ENCODE peak calls at places on chromosome 11, in five cellular contexts. E, L, F, N and Q are unnamed samples.

GRCh38 chr11:17918049-17918605 is 94.7 kb downstream of the SERGEF start:
- DNase-seq in E (no peak), L (no peak), F (no peak), N (no peak), Q (no peak)

GRCh38 chr11:7657306-7658025 is 15.8 kb downstream of the CYB5R2 start:
- DNase-seq in F (no peak), N (no peak), L (peak; percentile 77), E (peak; percentile 81), Q (no peak)

GRCh38 chr11:28470180-28470579 is 362.0 kb downstream of the METTL15 start:
- DNase-seq in N (no peak), L (no peak), F (no peak), E (no peak), Q (no peak)

GRCh38 chr11:128731041-128731663 is 37.3 kb downstream of the FLI1 start:
- DNase-seq in L (no peak), N (no peak), F (peak; percentile 87), E (no peak), Q (no peak)

GRCh38 chr11:19711911-19712280 is 741 bp upstream of the NAV2 start:
- DNase-seq in L (no peak), N (no peak), F (no peak), E (peak; percentile 72), Q (no peak)

GRCh38 chr11:77181226-77181625 is 53.2 kb downstream of the MYO7A start:
- DNase-seq in F (no peak), L (no peak), N (no peak), E (no peak), Q (peak; percentile 71)

GRCh38 chr11:61609000-61609969 is 28.4 kb upstream of the SYT7 start:
- DNase-seq in F (no peak), N (no peak), L (no peak), E (peak; percentile 43), Q (no peak)

GRCh38 chr11:66787934-66788758 is 55.1 kb upstream of the RCE1 start:
- DNase-seq in F (no peak), N (no peak), E (no peak), L (no peak), Q (no peak)

GRCh38 chr11:2108675-2109481 is 30.3 kb downstream of the IGF2 start:
- DNase-seq in L (no peak), N (no peak), F (no peak), E (no peak), Q (no peak)

GRCh38 chr11:60972182-60973030 is 926 bp downstream of the CD6 start:
- DNase-seq in E (no peak), L (no peak), N (no peak), F (no peak), Q (no peak)

GRCh38 chr11:112174789-112175595 is at the start of gene BCO2:
- DNase-seq in F (peak; percentile 30), N (no peak), E (peak; percentile 87), L (peak; percentile 71), Q (peak; percentile 83)

GRCh38 chr11:44808053-44808753 is 81.4 kb downstream of the TSPAN18 start:
- DNase-seq in F (no peak), N (no peak), E (no peak), L (no peak), Q (no peak)
- H3K4me3 ChIP-seq in F (no peak overlapping the region), N (no peak overlapping the region), E (no peak overlapping the region), L (no peak overlapping the region), Q (no peak overlapping the region)

GRCh38 chr11:70913715-70914231 is 338.6 kb downstream of the SHANK2 start:
- DNase-seq in E (peak; percentile 78), F (no peak), L (no peak), N (no peak), Q (peak; percentile 38)

GRCh38 chr11:70906101-70906500 is 346.3 kb downstream of the SHANK2 start:
- DNase-seq in N (no peak), L (no peak), F (no peak), E (no peak), Q (no peak)

GRCh38 chr11:70910835-70911234 is 341.5 kb downstream of the SHANK2 start:
- DNase-seq in F (no peak), N (no peak), L (no peak), E (no peak), Q (no peak)

GRCh38 chr11:70912226-70912840 is 340.0 kb downstream of the SHANK2 start:
- DNase-seq in F (no peak), L (no peak), E (no peak), N (no peak), Q (no peak)

DNA sequence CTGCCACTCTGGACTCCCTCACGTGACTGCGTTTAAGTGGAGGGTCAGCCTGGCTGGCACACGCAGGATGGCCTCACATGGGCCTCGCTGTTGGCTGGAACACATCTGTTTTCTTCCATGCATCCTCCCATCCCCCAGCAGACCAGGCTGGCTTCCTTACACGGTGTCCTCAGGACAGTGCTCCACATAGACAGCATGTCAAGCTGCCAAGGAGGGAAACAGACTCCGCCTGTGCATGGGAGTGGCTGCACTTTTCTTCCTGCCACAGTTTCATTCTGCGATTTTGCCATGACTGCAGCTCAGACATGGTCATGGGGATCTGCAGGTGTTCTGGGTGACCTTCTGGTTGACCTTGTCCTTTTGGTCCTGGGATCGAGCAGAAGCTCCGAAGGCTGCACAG is 344.2 kb downstream of the SHANK2 start:
- DNase-seq in E (no peak), F (no peak), L (no peak), N (no peak), Q (no peak)
- H3K9me3 ChIP-seq in E (no peaks in the 10 kb centered on the region), F (no peaks in the 10 kb centered on the region), L (no peaks in the 10 kb centered on the region), N (peaks cover 4% of the 10 kb centered on the region), Q (no peaks in the 10 kb centered on the region)

GRCh38 chr11:57787920-57788716 is 26.5 kb downstream of the CTNND1 start:
- DNase-seq in F (no peak), N (peak; percentile 80), L (no peak), E (peak; percentile 36), Q (peak; percentile 58)

GRCh38 chr11:57793711-57794110 is 32.1 kb downstream of the CTNND1 start:
- DNase-seq in E (no peak), N (no peak), L (no peak), F (no peak), Q (no peak)

GRCh38 chr11:57791321-57792059 is 29.9 kb downstream of the CTNND1 start:
- DNase-seq in L (no peak), N (no peak), F (no peak), E (no peak), Q (no peak)

GRCh38 chr11:57792870-57793269 is 31.3 kb downstream of the CTNND1 start:
- DNase-seq in E (no peak), L (peak; percentile 36), N (no peak), F (no peak), Q (no peak)

DNA sequence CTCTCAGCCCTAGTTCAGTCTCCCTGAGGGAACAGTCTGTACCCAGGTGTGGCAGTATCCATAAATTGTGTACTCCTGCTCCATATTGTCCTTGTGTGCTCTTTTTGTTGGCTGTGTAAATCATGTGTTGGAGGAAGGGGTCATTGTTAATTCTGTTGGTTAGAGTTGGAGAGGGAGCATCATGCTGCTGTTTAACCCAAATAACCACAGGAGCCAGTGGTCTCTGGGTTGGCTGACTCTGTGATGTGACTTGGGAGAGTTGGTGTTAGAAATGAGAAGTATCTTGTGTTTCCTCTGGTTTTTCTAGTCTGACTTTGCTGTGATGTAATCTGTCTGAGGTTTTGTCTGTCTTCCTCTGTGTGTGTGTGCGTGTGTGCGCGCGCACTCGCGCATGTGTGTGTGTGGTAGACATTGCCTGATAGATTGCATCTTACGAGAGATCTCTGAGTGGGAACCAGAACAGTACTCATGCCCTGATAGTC is 30.5 kb downstream of the CTNND1 start:
- DNase-seq in F (no peak), N (peak; percentile 90), L (no peak), E (no peak), Q (peak; percentile 98)
- H3K4me1 ChIP-seq in F (no peaks in the 10 kb centered on the region), N (peaks cover 66% of the 10 kb centered on the region), L (peaks cover 60% of the 10 kb centered on the region), E (peaks cover 19% of the 10 kb centered on the region), Q (peaks cover 41% of the 10 kb centered on the region)

GRCh38 chr11:9732453-9732852 is 68.6 kb downstream of the SWAP70 start:
- DNase-seq in E (peak; percentile 17), F (no peak), L (no peak), N (no peak), Q (no peak)

GRCh38 chr11:9733212-9733611 is 69.3 kb downstream of the SWAP70 start:
- DNase-seq in F (no peak), N (no peak), E (no peak), L (no peak), Q (no peak)

GRCh38 chr11:9726313-9727022 is 62.6 kb downstream of the SWAP70 start:
- DNase-seq in E (no peak), L (peak; percentile 49), N (no peak), F (no peak), Q (no peak)

GRCh38 chr11:9731256-9731655 is 67.4 kb downstream of the SWAP70 start:
- DNase-seq in E (no peak), L (no peak), N (no peak), F (no peak), Q (no peak)

DNA sequence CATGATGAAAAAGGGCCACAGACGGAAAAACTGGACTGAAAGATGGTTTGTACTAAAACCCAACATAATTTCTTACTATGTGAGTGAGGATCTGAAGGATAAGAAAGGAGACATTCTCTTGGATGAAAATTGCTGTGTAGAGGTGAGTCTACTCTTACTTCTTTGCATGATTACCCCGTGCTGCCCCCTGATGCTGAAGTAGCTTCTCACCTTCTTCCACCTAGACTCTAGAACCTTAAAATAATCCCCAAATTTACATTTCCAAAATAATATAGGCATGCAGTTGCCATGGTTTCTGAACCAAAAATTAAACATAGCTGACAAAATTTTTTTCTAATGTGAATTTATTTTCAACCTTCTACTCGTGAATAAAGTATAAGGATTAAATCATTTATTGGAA is 64.2 kb downstream of the SWAP70 start:
- DNase-seq in E (no peak), N (no peak), F (no peak), L (no peak), Q (no peak)
- H3K4me3 ChIP-seq in E (no peak overlapping the region), N (no peak overlapping the region), F (no peak overlapping the region), L (no peak overlapping the region), Q (no peak overlapping the region)

GRCh38 chr11:48669146-48669545 is 180.6 kb downstream of the OR4A47 start:
- DNase-seq in L (no peak), E (no peak), F (no peak), N (no peak), Q (no peak)
- H3K9me3 ChIP-seq in L (peaks cover 4% of the 10 kb centered on the region), E (peaks cover 29% of the 10 kb centered on the region), F (peaks cover 14% of the 10 kb centered on the region), N (peaks cover 10% of the 10 kb centered on the region), Q (peaks cover 97% of the 10 kb centered on the region)

DNA sequence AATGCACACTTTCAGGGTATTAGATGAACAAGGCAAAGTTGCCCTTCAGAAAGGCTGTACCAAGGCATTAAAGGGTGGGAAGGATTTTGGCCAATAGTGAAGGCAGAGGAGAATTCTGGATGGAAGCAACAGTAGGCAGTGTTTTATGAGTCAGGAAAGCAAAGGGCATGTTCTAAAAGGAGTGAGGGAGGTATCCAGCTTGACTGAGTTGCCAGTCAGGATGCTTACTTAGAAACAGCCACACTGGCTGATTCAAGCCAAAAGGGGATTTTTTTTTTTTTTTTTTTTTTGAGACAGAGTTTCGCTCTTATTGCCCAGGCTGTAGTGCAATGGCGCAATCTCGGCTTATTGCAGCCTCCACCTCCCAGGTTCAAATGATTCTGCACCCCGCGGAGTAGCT is 50.7 kb downstream of the SWAP70 start:
- DNase-seq in L (no peak), F (no peak), N (no peak), E (no peak), Q (no peak)
- H3K4me1 ChIP-seq in L (peaks cover 23% of the 10 kb centered on the region), F (peaks cover 54% of the 10 kb centered on the region), N (peaks cover 1% of the 10 kb centered on the region), E (peaks cover 14% of the 10 kb centered on the region), Q (peaks cover 6% of the 10 kb centered on the region)